ENCODE peak calls at places on chromosomes 6 and 20, in six cellular contexts. T is AG08395; Q is fibroblast of the aortic adventitia; H is activated CD4-positive, alpha-beta T cell treated with anti-CD3 and anti-CD28 coated beads, Interleukin-2, amount 50 U/mL, for 1 hour; U is midbrain; N is SW 1271. Y is an unnamed sample.

GRCh38 chr20:10344953-10345352 is 89.1 kb downstream of the MKKS start:
- DNase-seq in T (no peak), Q (no peak), H (no peak), U (no peak), N (no peak), Y (no peak)

GRCh38 chr6:3388786-3389185 is 68.1 kb downstream of the SLC22A23 start:
- DNase-seq in T (no peak), Q (no peak), H (no peak), U (no peak), N (no peak), Y (no peak)

GRCh38 chr6:146915671-146916127 is 288.5 kb upstream of the STXBP5 start:
- DNase-seq in T (peak), Q (peak), H (no peak), U (no peak), N (peak), Y (peak)

GRCh38 chr6:21749754-21750153 is 156.2 kb downstream of the SOX4 start:
- DNase-seq in T (no peak), Q (no peak), H (no peak), U (no peak), N (no peak), Y (no peak)

GRCh38 chr20:25275813-25276532 is 28.1 kb downstream of the PYGB start:
- DNase-seq in T (no peak), Q (no peak), H (no peak), U (no peak), N (no peak), Y (no peak)

GRCh38 chr6:40550096-40550731 is 37.0 kb downstream of the LRFN2 start:
- DNase-seq in T (peak), Q (peak), H (no peak), U (peak), N (no peak), Y (peak)

GRCh38 chr20:4828830-4829493 is 107.3 kb downstream of the PRND start:
- DNase-seq in T (no peak), Q (peak), H (no peak), U (no peak), N (no peak), Y (no peak)

GRCh38 chr6:88547768-88548167 is 381.6 kb upstream of the CNR1 start:
- DNase-seq in T (no peak), Q (no peak), H (no peak), U (no peak), N (no peak), Y (peak)